ENCODE peak calls at places on chromosome 12, in five cellular contexts. One of them, this sample, is unnamed. For H3K4me1, the result is how much of the 10 kb centered on the place peaks cover.

GRCh38 chr12:40827923-40828592 is 135.8 kb downstream of the CNTN1 start:
- DNase-seq in endothelial cell of umbilical vein: no peak
- DNase-seq in GM23248: no peak
- DNase-seq in pancreas: no peak
- DNase-seq in neural progenitor cell: peak
- DNase-seq in this sample: peak

GRCh38 chr12:112140728-112141127 is 15.4 kb downstream of the TRAFD1 start:
- DNase-seq in endothelial cell of umbilical vein: no peak
- DNase-seq in GM23248: no peak
- DNase-seq in pancreas: no peak
- DNase-seq in neural progenitor cell: no peak
- DNase-seq in this sample: no peak

GRCh38 chr12:1842183-1842904 is 22.0 kb downstream of the LRTM2 start:
- DNase-seq in endothelial cell of umbilical vein: no peak
- DNase-seq in GM23248: no peak
- DNase-seq in pancreas: peak
- DNase-seq in neural progenitor cell: no peak
- DNase-seq in this sample: no peak

GRCh38 chr12:114167431-114167830 is 201.3 kb upstream of the RBM19 start:
- DNase-seq in endothelial cell of umbilical vein: no peak
- DNase-seq in GM23248: peak
- DNase-seq in pancreas: no peak
- DNase-seq in neural progenitor cell: no peak
- DNase-seq in this sample: no peak

GRCh38 chr12:9064201-9064814 is 51.4 kb downstream of the A2M start:
- DNase-seq in endothelial cell of umbilical vein: peak
- DNase-seq in GM23248: peak
- DNase-seq in pancreas: peak
- DNase-seq in neural progenitor cell: peak
- DNase-seq in this sample: peak

GRCh38 chr12:12488296-12488695 is 74.4 kb downstream of the DUSP16 start:
- DNase-seq in endothelial cell of umbilical vein: no peak
- DNase-seq in GM23248: no peak
- DNase-seq in pancreas: no peak
- DNase-seq in neural progenitor cell: no peak
- DNase-seq in this sample: no peak

GRCh38 chr12:9701380-9702154 is 31.3 kb downstream of the CLECL1 start:
- DNase-seq in endothelial cell of umbilical vein: no peak
- DNase-seq in GM23248: no peak
- DNase-seq in pancreas: no peak
- DNase-seq in neural progenitor cell: no peak
- DNase-seq in this sample: no peak

GRCh38 chr12:26704684-26705475 is 128.1 kb downstream of the ITPR2 start:
- DNase-seq in endothelial cell of umbilical vein: peak
- DNase-seq in GM23248: peak
- DNase-seq in pancreas: no peak
- DNase-seq in neural progenitor cell: no peak
- DNase-seq in this sample: peak

GRCh38 chr12:2501464-2502181 is 293.1 kb upstream of the FKBP4 start:
- DNase-seq in endothelial cell of umbilical vein: peak
- DNase-seq in GM23248: no peak
- DNase-seq in pancreas: no peak
- DNase-seq in neural progenitor cell: no peak
- DNase-seq in this sample: no peak

GRCh38 chr12:110874351-110874750 is 27.6 kb downstream of the CCDC63 start:
- DNase-seq in endothelial cell of umbilical vein: no peak
- DNase-seq in GM23248: no peak
- DNase-seq in pancreas: no peak
- DNase-seq in neural progenitor cell: no peak
- DNase-seq in this sample: no peak

GRCh38 chr12:52874573-52875435 is 26.0 kb upstream of the KRT78 start:
- DNase-seq in endothelial cell of umbilical vein: no peak
- DNase-seq in GM23248: peak
- DNase-seq in pancreas: no peak
- DNase-seq in neural progenitor cell: no peak
- DNase-seq in this sample: no peak

GRCh38 chr12:1034726-1035457 is 43.9 kb downstream of the ERC1 start:
- DNase-seq in endothelial cell of umbilical vein: no peak
- DNase-seq in GM23248: no peak
- DNase-seq in pancreas: no peak
- DNase-seq in neural progenitor cell: no peak
- DNase-seq in this sample: no peak

GRCh38 chr12:19138551-19139344 is 9.2 kb downstream of the PLEKHA5 start:
- DNase-seq in endothelial cell of umbilical vein: no peak
- DNase-seq in GM23248: peak
- DNase-seq in pancreas: no peak
- DNase-seq in neural progenitor cell: peak
- DNase-seq in this sample: no peak

GRCh38 chr12:128267651-128268347 is 829 bp downstream of the TMEM132C start:
- DNase-seq in endothelial cell of umbilical vein: no peak
- DNase-seq in GM23248: no peak
- DNase-seq in pancreas: no peak
- DNase-seq in neural progenitor cell: peak
- DNase-seq in this sample: no peak

GRCh38 chr12:857611-858010 is 91.9 kb downstream of the RAD52 start:
- DNase-seq in endothelial cell of umbilical vein: no peak
- DNase-seq in GM23248: peak
- DNase-seq in pancreas: no peak
- DNase-seq in neural progenitor cell: no peak
- DNase-seq in this sample: no peak

GRCh38 chr12:4025420-4026358 is 152.5 kb upstream of the PARP11 start:
- DNase-seq in endothelial cell of umbilical vein: no peak
- DNase-seq in GM23248: no peak
- DNase-seq in pancreas: no peak
- DNase-seq in neural progenitor cell: peak
- DNase-seq in this sample: no peak

GRCh38 chr12:4024701-4025419 is 151.7 kb upstream of the PARP11 start:
- DNase-seq in endothelial cell of umbilical vein: no peak
- DNase-seq in GM23248: no peak
- DNase-seq in pancreas: no peak
- DNase-seq in neural progenitor cell: peak
- DNase-seq in this sample: no peak

GRCh38 chr12:4030938-4031702 is 157.9 kb upstream of the PARP11 start:
- DNase-seq in endothelial cell of umbilical vein: peak
- DNase-seq in GM23248: peak
- DNase-seq in pancreas: peak
- DNase-seq in neural progenitor cell: peak
- DNase-seq in this sample: peak

GRCh38 chr12:4027412-4027811 is 154.2 kb upstream of the PARP11 start:
- DNase-seq in endothelial cell of umbilical vein: no peak
- DNase-seq in GM23248: no peak
- DNase-seq in pancreas: no peak
- DNase-seq in neural progenitor cell: no peak
- DNase-seq in this sample: no peak

DNA sequence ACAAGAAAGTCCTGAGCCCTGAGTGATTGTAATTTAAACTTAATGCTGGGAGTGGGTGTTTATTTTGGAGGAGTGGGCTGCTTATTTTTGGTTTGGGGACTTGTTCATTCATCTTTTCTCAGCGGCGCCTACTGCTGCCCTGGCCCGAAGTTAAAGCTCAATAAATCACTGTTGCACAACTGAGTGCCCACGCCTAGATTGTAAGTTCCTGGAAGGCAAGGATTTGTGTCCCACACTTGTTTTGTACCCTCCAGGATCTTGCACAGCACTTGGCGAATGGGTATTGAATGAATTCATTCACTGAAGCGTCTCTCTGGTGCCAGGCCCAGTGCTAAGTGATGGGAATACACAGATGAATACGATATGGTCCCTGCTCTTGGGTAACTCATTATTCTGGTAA is 153.3 kb upstream of the PARP11 start:
- DNase-seq in endothelial cell of umbilical vein: no peak
- DNase-seq in GM23248: no peak
- DNase-seq in pancreas: no peak
- DNase-seq in neural progenitor cell: no peak
- DNase-seq in this sample: no peak
- H3K4me1 ChIP-seq in endothelial cell of umbilical vein: under half
- H3K4me1 ChIP-seq in GM23248: under half
- H3K4me1 ChIP-seq in pancreas: under half
- H3K4me1 ChIP-seq in neural progenitor cell: under half
- H3K4me1 ChIP-seq in this sample: under half

GRCh38 chr12:92140919-92141536 is 4.6 kb downstream of the BTG1 start:
- DNase-seq in endothelial cell of umbilical vein: no peak
- DNase-seq in GM23248: no peak
- DNase-seq in pancreas: no peak
- DNase-seq in neural progenitor cell: no peak
- DNase-seq in this sample: no peak
- H3K4me3 ChIP-seq in endothelial cell of umbilical vein: peak
- H3K4me3 ChIP-seq in GM23248: peak
- H3K4me3 ChIP-seq in pancreas: peak
- H3K4me3 ChIP-seq in neural progenitor cell: peak
- H3K4me3 ChIP-seq in this sample: peak

GRCh38 chr12:116448165-116448756 is 110.9 kb upstream of the MAP1LC3B2 start:
- DNase-seq in endothelial cell of umbilical vein: no peak
- DNase-seq in GM23248: no peak
- DNase-seq in pancreas: no peak
- DNase-seq in neural progenitor cell: no peak
- DNase-seq in this sample: no peak
- H3K27ac ChIP-seq in endothelial cell of umbilical vein: no peak
- H3K27ac ChIP-seq in GM23248: no peak
- H3K27ac ChIP-seq in pancreas: no peak
- H3K27ac ChIP-seq in neural progenitor cell: no peak
- H3K27ac ChIP-seq in this sample: no peak

DNA sequence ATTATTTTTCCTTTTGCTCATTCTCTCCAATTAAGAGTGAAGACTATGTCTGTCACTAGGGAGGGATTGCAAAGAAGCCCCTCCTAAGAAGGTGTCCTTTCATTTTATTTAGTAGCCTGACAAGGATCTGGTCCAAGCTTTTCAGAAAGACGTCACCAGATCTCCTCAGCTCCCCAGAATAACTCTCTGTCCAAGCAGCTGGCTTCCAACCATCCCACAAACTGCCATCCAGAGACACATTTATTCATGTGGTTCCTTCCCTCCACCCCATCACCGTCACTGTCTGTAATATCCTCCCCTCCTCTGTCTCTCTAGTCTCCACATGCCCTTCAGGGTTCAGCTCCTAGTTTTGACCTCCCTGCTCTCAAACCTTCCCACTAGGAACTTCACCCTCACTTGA is 69.9 kb downstream of the PPM1H start:
- DNase-seq in endothelial cell of umbilical vein: no peak
- DNase-seq in GM23248: no peak
- DNase-seq in pancreas: no peak
- DNase-seq in neural progenitor cell: no peak
- DNase-seq in this sample: no peak
- H3K4me1 ChIP-seq in endothelial cell of umbilical vein: under half
- H3K4me1 ChIP-seq in GM23248: under half
- H3K4me1 ChIP-seq in pancreas: under half
- H3K4me1 ChIP-seq in neural progenitor cell: under half
- H3K4me1 ChIP-seq in this sample: under half

DNA sequence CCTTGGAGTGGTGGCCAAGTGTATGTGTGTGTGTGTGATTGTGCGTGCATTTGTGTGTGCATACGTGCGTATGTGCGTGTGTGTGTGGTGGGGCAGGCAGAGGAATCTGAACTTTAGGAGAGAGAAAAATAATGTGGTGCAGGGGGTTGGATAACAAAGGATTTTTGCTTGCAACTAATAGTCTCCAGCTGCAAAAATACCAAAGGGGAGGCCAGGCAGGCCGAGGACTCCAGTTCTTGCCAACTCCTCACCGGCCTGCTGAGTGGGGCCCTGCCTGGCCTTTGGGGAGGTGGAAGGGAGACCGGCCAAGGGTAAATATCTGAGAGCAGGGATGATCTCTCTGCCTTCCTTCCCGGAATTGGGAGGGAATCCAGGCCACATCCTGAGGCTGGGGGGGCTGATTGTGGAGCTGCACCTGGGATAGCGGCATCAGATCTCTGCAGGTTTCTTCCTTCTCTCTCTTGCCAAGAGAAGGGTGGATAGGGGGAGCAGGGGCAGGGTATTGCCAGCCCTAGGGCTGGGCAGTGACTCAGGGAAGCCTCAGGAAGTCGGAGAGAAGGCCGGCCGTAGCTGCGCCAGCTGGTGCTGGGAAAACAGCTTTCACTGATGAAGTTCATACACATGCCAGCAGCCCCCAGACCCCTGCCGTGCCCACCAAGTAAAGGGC is 4.5 kb upstream of the LRP1-AS start:
- DNase-seq in endothelial cell of umbilical vein: peak
- DNase-seq in GM23248: peak
- DNase-seq in pancreas: no peak
- DNase-seq in neural progenitor cell: no peak
- DNase-seq in this sample: no peak
- H3K4me3 ChIP-seq in endothelial cell of umbilical vein: no peak
- H3K4me3 ChIP-seq in GM23248: peak
- H3K4me3 ChIP-seq in pancreas: no peak
- H3K4me3 ChIP-seq in neural progenitor cell: no peak
- H3K4me3 ChIP-seq in this sample: no peak

DNA sequence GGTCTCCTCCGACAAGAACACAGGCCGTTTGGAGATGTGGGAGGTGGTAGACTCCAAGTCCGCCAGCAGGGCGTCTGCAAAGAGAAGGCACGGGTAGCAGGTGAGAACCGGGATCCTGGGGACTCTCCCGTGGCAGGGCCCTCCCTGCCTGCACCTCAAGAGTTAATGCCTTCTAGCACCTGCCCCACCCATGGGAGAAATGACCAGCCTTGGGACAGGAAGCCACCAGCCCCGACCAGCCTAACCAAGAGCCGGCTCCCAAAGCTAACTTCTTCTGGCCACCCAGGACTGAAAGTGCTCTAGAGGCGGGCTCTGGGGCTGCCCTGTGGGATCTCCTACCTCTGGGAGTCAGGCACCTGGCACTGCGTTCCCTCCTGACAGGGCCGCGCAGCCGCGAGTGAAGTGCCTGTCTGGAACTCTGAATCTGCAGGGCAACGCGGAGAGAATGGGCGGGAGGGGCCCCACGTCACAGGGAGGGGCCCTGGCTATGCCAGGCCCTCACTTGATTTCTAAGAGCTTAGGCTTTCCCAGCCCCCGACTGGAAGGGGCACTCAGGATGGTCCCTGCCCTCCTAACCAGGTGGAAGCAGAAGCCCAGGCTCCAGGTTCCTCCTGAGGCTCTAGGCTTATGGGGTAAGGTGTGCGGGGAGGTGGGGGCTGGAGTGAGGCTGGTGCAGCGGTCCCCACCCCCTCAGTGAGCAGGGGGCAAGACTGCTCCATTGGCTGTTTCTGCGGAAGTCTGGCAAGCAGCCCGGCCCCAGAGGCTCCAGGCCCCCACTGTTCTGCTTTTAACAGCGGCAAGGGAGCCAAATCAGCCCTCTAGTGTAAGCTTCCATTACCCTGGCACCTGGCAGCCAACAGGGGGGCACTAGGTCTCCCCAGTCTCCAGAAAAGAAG is 23.6 kb upstream of the RPLP0 start:
- DNase-seq in endothelial cell of umbilical vein: no peak
- DNase-seq in GM23248: peak
- DNase-seq in pancreas: peak
- DNase-seq in neural progenitor cell: no peak
- DNase-seq in this sample: peak
- H3K27ac ChIP-seq in endothelial cell of umbilical vein: no peak
- H3K27ac ChIP-seq in GM23248: peak
- H3K27ac ChIP-seq in pancreas: peak
- H3K27ac ChIP-seq in neural progenitor cell: no peak
- H3K27ac ChIP-seq in this sample: peak

DNA sequence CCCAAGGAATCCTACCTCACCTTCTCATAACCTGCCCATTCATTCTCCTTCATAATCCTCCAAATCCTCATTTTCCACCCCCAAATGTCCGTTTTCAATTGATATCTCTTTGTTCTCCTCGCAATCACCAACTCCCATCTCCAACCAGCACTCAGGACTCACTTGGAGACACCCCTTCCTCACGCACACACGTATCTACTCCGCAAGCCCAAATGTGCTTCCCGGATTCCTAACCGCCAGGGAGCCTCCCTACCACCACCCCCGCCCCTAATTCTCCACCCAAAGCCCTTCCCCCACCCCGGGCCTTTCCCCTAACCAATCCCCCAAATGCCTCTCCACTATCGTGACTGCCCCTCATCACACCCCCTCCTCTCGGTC is 304 bp downstream of the KCTD10 start:
- DNase-seq in endothelial cell of umbilical vein: no peak
- DNase-seq in GM23248: peak
- DNase-seq in pancreas: no peak
- DNase-seq in neural progenitor cell: no peak
- DNase-seq in this sample: no peak
- H3K4me1 ChIP-seq in endothelial cell of umbilical vein: under half
- H3K4me1 ChIP-seq in GM23248: under half
- H3K4me1 ChIP-seq in pancreas: under half
- H3K4me1 ChIP-seq in neural progenitor cell: under half
- H3K4me1 ChIP-seq in this sample: under half